ENCODE peak calls at places on chromosomes 2 and 18, in four cellular contexts. N is HFFc6, T is Peyer's patch, D is GM12864. A is an unnamed sample.

GRCh38 chr18:62425465-62426190 is 97.2 kb upstream of the ZCCHC2 start:
- DNase-seq in N (peak), T (no peak), D (peak), A (peak)

GRCh38 chr18:79911871-79912270 is 39.6 kb downstream of the SLC66A2 start:
- DNase-seq in N (no peak), T (no peak), D (no peak), A (peak)

GRCh38 chr18:59612461-59612860 is 84.8 kb downstream of the CCBE1 start:
- DNase-seq in N (peak), T (no peak), D (no peak), A (no peak)

GRCh38 chr2:68156419-68156818 is 1.3 kb upstream of the PNO1 start:
- DNase-seq in N (no peak), T (no peak), D (no peak), A (no peak)

GRCh38 chr2:19711470-19712372 is 190.1 kb downstream of the TTC32 start:
- DNase-seq in N (peak), T (no peak), D (no peak), A (no peak)

GRCh38 chr2:235842941-235843340 is 325.2 kb downstream of the GBX2 start:
- DNase-seq in N (no peak), T (no peak), D (no peak), A (no peak)

GRCh38 chr18:54119524-54120019 is 104.9 kb downstream of the MBD2 start:
- DNase-seq in N (peak), T (no peak), D (peak), A (peak)

GRCh38 chr2:224286923-224287322 is 115.0 kb downstream of the FAM124B start:
- DNase-seq in N (no peak), T (no peak), D (no peak), A (no peak)

GRCh38 chr2:24051833-24052232 is 2.3 kb downstream of the FKBP1B start:
- DNase-seq in N (no peak), T (no peak), D (no peak), A (no peak)

GRCh38 chr2:39437522-39438296 is 624 bp upstream of the MAP4K3 start:
- DNase-seq in N (no peak), T (peak), D (peak), A (peak)

GRCh38 chr2:110773470-110773921 is 41.1 kb downstream of the ACOXL start:
- DNase-seq in N (no peak), T (no peak), D (no peak), A (no peak)

GRCh38 chr2:119264781-119265692 is 41.4 kb downstream of the STEAP3 start:
- DNase-seq in N (peak), T (peak), D (peak), A (peak)

GRCh38 chr2:95344656-95345055 is 47.5 kb downstream of the KCNIP3 start:
- DNase-seq in N (no peak), T (no peak), D (no peak), A (no peak)

GRCh38 chr2:235719146-235719942 is 225.5 kb downstream of the AGAP1 start:
- DNase-seq in N (no peak), T (no peak), D (no peak), A (no peak)

GRCh38 chr18:60145776-60146175 is 226.8 kb downstream of the MC4R start:
- DNase-seq in N (no peak), T (no peak), D (no peak), A (no peak)

GRCh38 chr18:23115683-23116096 is 19.6 kb upstream of the CABLES1 start:
- DNase-seq in N (peak), T (no peak), D (no peak), A (no peak)

GRCh38 chr2:108923736-108924443 is 65.1 kb downstream of the EDAR start:
- DNase-seq in N (no peak), T (peak), D (no peak), A (no peak)

GRCh38 chr2:61454383-61454782 is 16.5 kb downstream of the USP34 start:
- DNase-seq in N (no peak), T (no peak), D (no peak), A (no peak)

GRCh38 chr2:61451178-61451577 is 19.7 kb downstream of the USP34 start:
- DNase-seq in N (no peak), T (no peak), D (no peak), A (no peak)

GRCh38 chr2:61456070-61456745 is 14.7 kb downstream of the USP34 start:
- DNase-seq in N (no peak), T (no peak), D (no peak), A (no peak)

GRCh38 chr2:61450144-61450543 is 20.7 kb downstream of the USP34 start:
- DNase-seq in N (no peak), T (no peak), D (no peak), A (no peak)

GRCh38 chr2:61452392-61452791 is 18.5 kb downstream of the USP34 start:
- DNase-seq in N (no peak), T (no peak), D (no peak), A (no peak)
- TF ChIP-seq CTCF in N (no peak), T (no peak), D (no peak), A (no peak)

GRCh38 chr2:211347328-211347727 is 790.9 kb downstream of the CPS1 start:
- DNase-seq in N (no peak), T (no peak), D (no peak), A (no peak)
- TF ChIP-seq CTCF in N (no peak), T (no peak), D (peak), A (no peak)

DNA sequence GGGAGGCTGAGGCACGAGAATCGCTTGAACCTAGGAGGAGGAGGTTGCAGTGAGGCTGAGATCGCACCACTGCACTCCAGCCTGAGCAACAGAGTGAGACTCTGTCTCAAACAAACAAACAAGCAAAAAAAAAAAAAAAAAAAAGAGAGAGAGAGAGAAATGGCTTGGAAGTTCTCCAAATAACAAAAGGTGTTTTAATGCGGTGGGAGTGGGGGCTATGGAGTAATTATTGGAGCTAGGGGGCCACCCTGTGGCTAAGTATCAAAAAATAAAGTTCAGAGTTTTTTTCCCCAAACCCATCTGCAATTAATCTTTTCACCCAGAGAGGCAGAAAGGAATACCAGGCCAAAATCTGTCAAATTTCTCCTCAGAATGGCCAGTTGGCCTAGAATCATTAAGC is 23.0 kb upstream of the CEP68 start:
- DNase-seq in N (no peak), T (no peak), D (no peak), A (no peak)
- TF ChIP-seq CTCF in N (peak), T (peak), D (peak), A (peak)

DNA sequence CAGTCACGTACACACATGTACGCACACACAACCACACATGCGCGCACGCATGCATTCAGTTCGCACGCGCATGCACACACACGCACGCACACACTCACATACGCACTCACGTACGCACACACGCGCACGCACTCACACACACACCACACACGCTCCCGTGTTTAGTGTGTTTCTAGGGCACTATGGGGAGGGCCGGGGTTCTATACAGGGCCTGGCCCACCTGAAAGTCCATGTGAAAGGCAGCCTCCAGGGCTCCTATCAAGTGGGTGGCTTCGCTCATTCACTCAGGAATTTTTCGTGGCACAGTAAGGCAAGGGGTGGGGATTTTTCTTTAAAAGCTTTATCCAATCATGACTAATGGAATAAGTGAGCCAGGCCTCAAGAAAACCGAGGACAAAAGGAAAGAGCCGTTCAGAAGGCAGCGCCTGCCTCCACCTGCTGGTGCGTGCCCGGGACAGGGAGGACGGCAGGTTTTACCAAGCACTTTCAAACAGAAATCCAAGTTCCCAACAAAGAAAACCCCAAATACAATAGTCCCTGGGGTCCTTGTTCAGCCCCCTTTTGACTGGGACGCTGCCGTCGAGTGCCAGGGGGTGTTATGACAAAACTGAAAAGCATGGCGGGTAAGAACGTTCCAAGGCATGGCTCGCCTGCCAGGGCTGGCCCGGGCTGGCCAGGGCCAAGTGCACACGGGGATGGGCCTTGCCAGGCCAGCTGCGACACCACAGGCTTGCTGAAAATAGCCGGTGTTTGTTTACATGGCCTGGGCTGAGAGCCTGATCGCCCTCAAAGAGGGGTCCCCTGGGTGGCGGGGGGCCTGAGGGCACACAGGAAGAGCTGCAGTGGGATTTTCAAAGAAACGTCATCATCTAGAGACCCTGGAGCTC is 110.0 kb downstream of the HDAC4 start:
- DNase-seq in N (no peak), T (peak), D (no peak), A (no peak)
- TF ChIP-seq CTCF in N (no peak), T (no peak), D (no peak), A (no peak)

DNA sequence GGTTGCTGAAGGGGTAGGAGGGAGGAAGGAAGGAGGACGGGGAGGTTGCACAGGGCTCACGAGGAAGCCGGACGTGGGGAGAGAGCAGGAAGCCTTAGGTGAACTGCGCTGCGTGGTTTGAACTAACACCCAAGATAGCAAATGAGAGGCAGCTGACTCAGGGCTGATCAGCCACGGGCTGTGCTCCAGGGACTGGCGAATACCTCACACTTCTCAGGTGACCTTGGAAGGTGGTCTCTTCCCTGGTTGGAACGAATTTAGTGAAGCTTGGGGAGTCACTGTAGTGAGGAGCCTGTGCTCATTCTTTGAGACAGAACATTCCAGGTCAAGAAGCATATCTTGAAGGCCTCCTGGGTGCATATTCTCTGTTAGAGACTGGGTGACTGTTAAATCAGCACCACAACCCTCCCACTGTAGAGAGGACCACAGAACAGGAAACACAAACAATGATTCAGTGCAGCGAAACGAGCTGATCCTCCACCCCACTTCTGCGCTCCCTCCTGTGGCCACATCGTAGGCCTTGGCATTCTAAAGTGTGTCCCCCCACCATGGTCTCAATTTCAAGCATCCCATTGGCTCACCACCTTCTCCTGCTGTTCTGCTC is 33.8 kb downstream of the TOGARAM2 start:
- DNase-seq in N (peak), T (no peak), D (no peak), A (no peak)
- TF ChIP-seq CTCF in N (peak), T (no peak), D (no peak), A (no peak)

GRCh38 chr2:185689906-185690539 is 48.6 kb upstream of the FSIP2 start:
- DNase-seq in N (no peak), T (no peak), D (no peak), A (no peak)
- TF ChIP-seq CTCF in N (no peak), T (no peak), D (no peak), A (no peak)

A was measured in GM13976.